ENCODE peak calls at places on chromosomes 12 and 14, in four cellular contexts. One of them, this sample, is unnamed.
A peak's percentile ranks its signal among the peaks of the same experiment; 100 is the strongest.

GRCh38 chr12:84136862-84137367 is 775.7 kb downstream of the SLC6A15 start:
- DNase-seq in SK-N-SH: peak; percentile 44
- DNase-seq in MM.1S: no peak
- DNase-seq in neuronal stem cell: no peak
- DNase-seq in this sample: peak; percentile 41

GRCh38 chr12:31859232-31859977 is 99.8 kb upstream of the RESF1 start:
- DNase-seq in neuronal stem cell: no peak
- DNase-seq in SK-N-SH: no peak
- DNase-seq in MM.1S: no peak
- DNase-seq in this sample: no peak

GRCh38 chr14:103894034-103894722 is 34.1 kb upstream of the TDRD9 start:
- DNase-seq in neuronal stem cell: no peak
- DNase-seq in MM.1S: no peak
- DNase-seq in SK-N-SH: peak; percentile 26
- DNase-seq in this sample: no peak

GRCh38 chr14:65847065-65847847 is 434.7 kb downstream of the FUT8 start:
- DNase-seq in MM.1S: peak; percentile 28
- DNase-seq in neuronal stem cell: no peak
- DNase-seq in SK-N-SH: no peak
- DNase-seq in this sample: no peak

GRCh38 chr12:55721601-55722213 is 1.5 kb downstream of the RDH5 start:
- DNase-seq in SK-N-SH: no peak
- DNase-seq in MM.1S: no peak
- DNase-seq in neuronal stem cell: no peak
- DNase-seq in this sample: no peak

GRCh38 chr12:55934773-55935172 is 3.8 kb downstream of the DGKA start:
- DNase-seq in neuronal stem cell: no peak
- DNase-seq in MM.1S: no peak
- DNase-seq in SK-N-SH: no peak
- DNase-seq in this sample: no peak

GRCh38 chr14:104359301-104359968 is 220.1 kb upstream of the C14orf180 start:
- DNase-seq in MM.1S: no peak
- DNase-seq in SK-N-SH: peak; percentile 28
- DNase-seq in neuronal stem cell: no peak
- DNase-seq in this sample: no peak

GRCh38 chr12:101407054-101407437 is 526 bp downstream of the ARL1 start:
- DNase-seq in SK-N-SH: no peak
- DNase-seq in neuronal stem cell: no peak
- DNase-seq in MM.1S: no peak
- DNase-seq in this sample: no peak

GRCh38 chr12:95321516-95322246 is 104.1 kb downstream of the VEZT start:
- DNase-seq in MM.1S: no peak
- DNase-seq in neuronal stem cell: no peak
- DNase-seq in SK-N-SH: no peak
- DNase-seq in this sample: no peak

GRCh38 chr14:87944987-87945604 is 47.9 kb downstream of the GALC start:
- DNase-seq in neuronal stem cell: peak; percentile 49
- DNase-seq in SK-N-SH: peak; percentile 3
- DNase-seq in MM.1S: peak; percentile 15
- DNase-seq in this sample: peak; percentile 39

GRCh38 chr12:131775904-131776889 is 52.0 kb upstream of the MMP17 start:
- DNase-seq in SK-N-SH: no peak
- DNase-seq in MM.1S: no peak
- DNase-seq in neuronal stem cell: no peak
- DNase-seq in this sample: no peak

GRCh38 chr12:2179953-2180736 is 127.4 kb downstream of the CACNA1C start:
- DNase-seq in SK-N-SH: no peak
- DNase-seq in MM.1S: no peak
- DNase-seq in neuronal stem cell: no peak
- DNase-seq in this sample: peak; percentile 98

GRCh38 chr14:30779210-30779609 is 95.1 kb upstream of the COCH start:
- DNase-seq in neuronal stem cell: no peak
- DNase-seq in SK-N-SH: no peak
- DNase-seq in MM.1S: peak; percentile 40
- DNase-seq in this sample: peak; percentile 27

GRCh38 chr12:3337944-3338343 is 153.1 kb upstream of the PRMT8 start:
- DNase-seq in SK-N-SH: no peak
- DNase-seq in MM.1S: no peak
- DNase-seq in neuronal stem cell: no peak
- DNase-seq in this sample: no peak

GRCh38 chr12:91722072-91722471 is 423.6 kb downstream of the BTG1 start:
- DNase-seq in MM.1S: no peak
- DNase-seq in neuronal stem cell: no peak
- DNase-seq in SK-N-SH: no peak
- DNase-seq in this sample: no peak

GRCh38 chr12:47190271-47190750 is 110.6 kb upstream of the AMIGO2 start:
- DNase-seq in SK-N-SH: no peak
- DNase-seq in MM.1S: no peak
- DNase-seq in neuronal stem cell: no peak
- DNase-seq in this sample: no peak

GRCh38 chr12:91565816-91566215 is 383.2 kb upstream of the DCN start:
- DNase-seq in SK-N-SH: no peak
- DNase-seq in MM.1S: no peak
- DNase-seq in neuronal stem cell: no peak
- DNase-seq in this sample: no peak

GRCh38 chr12:99249543-99249942 is 398.0 kb upstream of the GARIN6 start:
- DNase-seq in SK-N-SH: no peak
- DNase-seq in MM.1S: no peak
- DNase-seq in neuronal stem cell: no peak
- DNase-seq in this sample: no peak

GRCh38 chr12:95220190-95220589 is 2.6 kb downstream of the VEZT start:
- DNase-seq in MM.1S: no peak
- DNase-seq in neuronal stem cell: no peak
- DNase-seq in SK-N-SH: no peak
- DNase-seq in this sample: no peak

GRCh38 chr12:104877107-104877705 is 80.9 kb downstream of the SLC41A2 start:
- DNase-seq in neuronal stem cell: no peak
- DNase-seq in MM.1S: no peak
- DNase-seq in SK-N-SH: peak; percentile 51
- DNase-seq in this sample: peak; percentile 67

GRCh38 chr14:93903342-93904184 is 23.6 kb upstream of the FAM181A start:
- DNase-seq in MM.1S: no peak
- DNase-seq in neuronal stem cell: no peak
- DNase-seq in SK-N-SH: peak; percentile 58
- DNase-seq in this sample: no peak

GRCh38 chr12:12202105-12202504 is 64.7 kb downstream of the LRP6 start:
- DNase-seq in SK-N-SH: no peak
- DNase-seq in MM.1S: no peak
- DNase-seq in neuronal stem cell: no peak
- DNase-seq in this sample: no peak
- H3K4me2 ChIP-seq in SK-N-SH: no peak overlapping the region
- H3K4me2 ChIP-seq in MM.1S: no peak overlapping the region
- H3K4me2 ChIP-seq in neuronal stem cell: no peak overlapping the region
- H3K4me2 ChIP-seq in this sample: no peak overlapping the region

DNA sequence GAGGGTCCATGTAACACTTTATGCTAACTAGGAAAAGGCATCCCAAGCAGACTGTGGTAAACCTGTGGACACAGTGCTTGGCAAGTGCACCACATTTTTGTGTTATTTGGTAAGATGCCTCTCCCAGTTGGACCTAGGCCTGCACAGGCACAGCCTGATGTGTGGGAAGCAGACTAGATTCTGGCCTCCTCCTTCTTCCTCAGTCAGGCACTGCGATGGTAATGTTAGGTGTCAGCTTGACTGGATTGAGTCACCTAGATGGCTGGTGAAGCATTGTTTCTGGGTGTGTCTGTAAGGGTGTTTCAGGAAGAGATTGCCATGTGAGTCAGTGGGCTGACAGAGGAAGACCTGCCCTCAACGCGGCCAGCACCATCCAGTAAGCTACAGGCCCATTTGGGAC is 25.3 kb upstream of the RHOJ start:
- DNase-seq in SK-N-SH: no peak
- DNase-seq in MM.1S: no peak
- DNase-seq in neuronal stem cell: no peak
- DNase-seq in this sample: peak; percentile 99
- H3K27ac ChIP-seq in SK-N-SH: no peak overlapping the region
- H3K27ac ChIP-seq in MM.1S: no peak overlapping the region
- H3K27ac ChIP-seq in neuronal stem cell: no peak overlapping the region
- H3K27ac ChIP-seq in this sample: no peak overlapping the region

GRCh38 chr12:49823350-49823749 is 4.9 kb downstream of the NCKAP5L start:
- DNase-seq in neuronal stem cell: no peak
- DNase-seq in MM.1S: no peak
- DNase-seq in SK-N-SH: no peak
- DNase-seq in this sample: no peak
- H3K36me3 ChIP-seq in neuronal stem cell: peaks cover 21% of the 10 kb centered on the region
- H3K36me3 ChIP-seq in MM.1S: no peaks in the 10 kb centered on the region
- H3K36me3 ChIP-seq in SK-N-SH: peaks cover 12% of the 10 kb centered on the region
- H3K36me3 ChIP-seq in this sample: peaks cover 2% of the 10 kb centered on the region

DNA sequence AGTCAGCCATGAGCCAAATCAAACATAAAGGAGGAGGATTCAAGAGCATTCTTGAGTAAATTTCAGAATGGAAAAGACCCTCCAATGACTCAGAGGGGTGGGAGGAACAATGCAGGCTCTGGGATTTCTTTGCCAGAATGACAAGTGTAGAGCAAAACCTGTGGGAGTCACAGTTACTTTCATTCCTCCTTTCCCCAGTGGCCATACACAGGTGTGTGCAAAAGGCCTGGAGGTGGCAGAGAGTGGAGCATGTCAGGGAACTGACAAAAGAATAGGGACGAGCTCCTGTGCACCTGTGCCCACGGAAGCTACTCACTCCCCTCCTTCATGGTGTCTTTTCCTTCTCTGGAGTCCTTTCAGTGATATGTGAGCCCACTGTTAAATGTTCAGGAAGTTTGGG is 9.4 kb upstream of the CIPC start:
- DNase-seq in neuronal stem cell: no peak
- DNase-seq in MM.1S: no peak
- DNase-seq in SK-N-SH: no peak
- DNase-seq in this sample: no peak
- H3K4me2 ChIP-seq in neuronal stem cell: no peak overlapping the region
- H3K4me2 ChIP-seq in MM.1S: no peak overlapping the region
- H3K4me2 ChIP-seq in SK-N-SH: no peak overlapping the region
- H3K4me2 ChIP-seq in this sample: no peak overlapping the region

GRCh38 chr12:28278960-28279359 is 88.7 kb downstream of the CCDC91 start:
- DNase-seq in MM.1S: no peak
- DNase-seq in SK-N-SH: no peak
- DNase-seq in neuronal stem cell: no peak
- DNase-seq in this sample: no peak
- H3K27ac ChIP-seq in MM.1S: no peak overlapping the region
- H3K27ac ChIP-seq in SK-N-SH: no peak overlapping the region
- H3K27ac ChIP-seq in neuronal stem cell: no peak overlapping the region
- H3K27ac ChIP-seq in this sample: no peak overlapping the region

GRCh38 chr14:58292192-58292591 is 6.2 kb upstream of the ARID4A start:
- DNase-seq in neuronal stem cell: no peak
- DNase-seq in MM.1S: no peak
- DNase-seq in SK-N-SH: no peak
- DNase-seq in this sample: no peak
- H3K36me3 ChIP-seq in neuronal stem cell: peaks cover 89% of the 10 kb centered on the region
- H3K36me3 ChIP-seq in MM.1S: no peaks in the 10 kb centered on the region
- H3K36me3 ChIP-seq in SK-N-SH: peaks cover 84% of the 10 kb centered on the region
- H3K36me3 ChIP-seq in this sample: peaks cover 9% of the 10 kb centered on the region

GRCh38 chr14:33063521-33063920 is 124.8 kb downstream of the NPAS3 start:
- DNase-seq in SK-N-SH: peak; percentile 11
- DNase-seq in MM.1S: no peak
- DNase-seq in neuronal stem cell: no peak
- DNase-seq in this sample: no peak
- H3K4me2 ChIP-seq in SK-N-SH: no peak overlapping the region
- H3K4me2 ChIP-seq in MM.1S: no peak overlapping the region
- H3K4me2 ChIP-seq in neuronal stem cell: no peak overlapping the region
- H3K4me2 ChIP-seq in this sample: no peak overlapping the region

DNA sequence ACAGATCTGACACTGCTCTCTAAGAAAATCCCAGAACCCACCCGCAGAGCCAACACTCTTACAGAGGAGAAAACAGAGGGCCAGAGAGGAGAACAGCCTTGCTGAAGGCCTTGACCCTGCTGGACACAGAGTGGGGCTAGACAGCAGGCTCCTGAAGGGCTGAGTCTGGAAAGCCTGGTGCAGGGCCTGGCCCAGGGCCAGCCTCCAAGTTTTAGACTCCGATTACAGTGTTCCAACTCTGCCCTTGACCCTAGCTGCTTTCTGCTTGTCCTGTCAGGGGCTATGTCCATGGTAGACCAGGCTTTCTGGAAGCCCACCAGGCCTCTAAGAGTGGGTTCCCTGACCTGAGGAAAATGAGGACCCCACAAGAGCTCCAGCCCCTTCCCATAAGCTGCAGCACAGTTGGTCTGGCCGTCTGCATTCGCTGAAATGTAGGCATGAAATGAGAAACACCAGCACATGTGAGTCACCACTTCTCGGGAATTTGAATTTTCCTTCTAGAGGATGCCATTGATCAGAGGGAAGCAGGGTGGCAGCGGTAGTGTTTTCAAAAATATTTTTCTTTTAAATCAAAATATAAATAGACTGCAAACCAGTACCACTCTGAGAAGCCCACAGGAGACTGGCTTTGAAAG is 154.4 kb downstream of the CALM1 start:
- DNase-seq in MM.1S: no peak
- DNase-seq in neuronal stem cell: no peak
- DNase-seq in SK-N-SH: no peak
- DNase-seq in this sample: peak; percentile 46
- H3K27ac ChIP-seq in MM.1S: no peak overlapping the region
- H3K27ac ChIP-seq in neuronal stem cell: no peak overlapping the region
- H3K27ac ChIP-seq in SK-N-SH: peak overlapping the region; percentile 73
- H3K27ac ChIP-seq in this sample: no peak overlapping the region

DNA sequence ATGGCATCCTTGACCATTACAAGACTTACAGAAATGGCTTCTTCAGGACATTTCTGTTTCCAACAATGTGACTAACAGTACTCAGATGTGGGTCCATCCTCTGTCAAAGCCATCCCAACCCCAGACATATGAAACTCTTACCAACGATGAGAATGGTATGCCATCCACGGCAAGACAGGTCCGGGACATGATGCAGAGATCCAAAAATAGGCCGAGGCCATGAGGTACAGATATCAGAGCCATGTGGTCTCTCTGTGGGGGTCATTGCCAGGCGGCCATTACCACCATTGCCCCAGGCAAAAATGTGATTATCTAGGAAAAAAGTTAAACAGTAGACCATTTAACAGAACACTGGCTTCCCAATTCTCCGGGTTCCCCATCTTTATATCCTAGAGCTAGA is 27.5 kb downstream of the ZC2HC1C start:
- DNase-seq in SK-N-SH: peak; percentile 32
- DNase-seq in MM.1S: no peak
- DNase-seq in neuronal stem cell: no peak
- DNase-seq in this sample: no peak
- H3K36me3 ChIP-seq in SK-N-SH: peaks cover 62% of the 10 kb centered on the region
- H3K36me3 ChIP-seq in MM.1S: no peaks in the 10 kb centered on the region
- H3K36me3 ChIP-seq in neuronal stem cell: peaks cover 71% of the 10 kb centered on the region
- H3K36me3 ChIP-seq in this sample: peaks cover 3% of the 10 kb centered on the region